ENCODE peak calls at places on chromosomes 2 and 18, in ten cellular contexts. J, O, C, Q, X, D, H, L, M and B are unnamed samples.

GRCh38 chr18:21109936-21110666 is 1.5 kb downstream of the ROCK1 start:
- DNase-seq in J (no peak), O (no peak), C (no peak), Q (no peak), X (no peak), D (no peak), H (no peak), L (no peak), M (no peak), B (no peak)

GRCh38 chr18:8474661-8475060 is 134.6 kb upstream of the RAB12 start:
- DNase-seq in J (no peak), O (no peak), C (no peak), Q (no peak), X (no peak), D (no peak), H (no peak), L (no peak), M (no peak), B (no peak)

GRCh38 chr18:48153641-48154481 is 223.4 kb upstream of the SMAD2 start:
- DNase-seq in J (no peak), O (peak), C (no peak), Q (no peak), X (no peak), D (no peak), H (no peak), L (peak), M (no peak), B (no peak)

GRCh38 chr18:11674119-11674518 is 14.9 kb upstream of the GNAL start:
- DNase-seq in J (no peak), O (no peak), C (no peak), Q (no peak), X (no peak), D (no peak), H (no peak), L (no peak), M (no peak), B (no peak)

GRCh38 chr18:26082475-26082874 is 7.9 kb downstream of the SS18 start:
- DNase-seq in J (no peak), O (no peak), C (no peak), Q (no peak), X (no peak), D (no peak), H (no peak), L (peak), M (peak), B (no peak)

GRCh38 chr18:41745166-41746049 is 209.6 kb upstream of the PIK3C3 start:
- DNase-seq in J (peak), O (no peak), C (peak), Q (peak), X (no peak), D (peak), H (no peak), L (peak), M (no peak), B (peak)

GRCh38 chr18:36075862-36076587 is 8.7 kb upstream of the RPRD1A start:
- DNase-seq in J (no peak), O (peak), C (no peak), Q (peak), X (no peak), D (no peak), H (no peak), L (peak), M (peak), B (no peak)

GRCh38 chr2:106115250-106115649 is 78.9 kb downstream of the UXS1 start:
- DNase-seq in J (no peak), O (peak), C (no peak), Q (peak), X (no peak), D (no peak), H (no peak), L (peak), M (no peak), B (peak)

GRCh38 chr2:48328972-48329723 is 200.8 kb upstream of the STON1 start:
- DNase-seq in J (no peak), O (no peak), C (no peak), Q (no peak), X (no peak), D (no peak), H (no peak), L (no peak), M (no peak), B (no peak)

GRCh38 chr2:65957886-65958285 is 477.0 kb upstream of the MEIS1 start:
- DNase-seq in J (no peak), O (no peak), C (peak), Q (no peak), X (no peak), D (no peak), H (no peak), L (no peak), M (no peak), B (no peak)

GRCh38 chr2:6352247-6352646 is 513.5 kb downstream of the CMPK2 start:
- DNase-seq in J (no peak), O (no peak), C (no peak), Q (peak), X (no peak), D (no peak), H (no peak), L (no peak), M (no peak), B (no peak)

GRCh38 chr2:145184741-145185671 is 665.1 kb upstream of the ZEB2 start:
- DNase-seq in J (no peak), O (peak), C (no peak), Q (no peak), X (no peak), D (no peak), H (no peak), L (peak), M (no peak), B (no peak)

GRCh38 chr2:142874293-142874814 is 3.1 kb upstream of the KYNU start:
- DNase-seq in J (peak), O (peak), C (no peak), Q (peak), X (peak), D (no peak), H (no peak), L (peak), M (peak), B (no peak)

GRCh38 chr2:12293868-12294267 is 422.9 kb upstream of the TRIB2 start:
- DNase-seq in J (no peak), O (no peak), C (no peak), Q (peak), X (no peak), D (no peak), H (no peak), L (no peak), M (no peak), B (peak)

GRCh38 chr2:56379066-56379465 is 195.3 kb downstream of the CCDC85A start:
- DNase-seq in J (no peak), O (no peak), C (no peak), Q (no peak), X (no peak), D (no peak), H (no peak), L (no peak), M (no peak), B (no peak)

GRCh38 chr2:172970660-172971059 is 105.0 kb upstream of the MAP3K20 start:
- DNase-seq in J (no peak), O (no peak), C (no peak), Q (no peak), X (no peak), D (no peak), H (no peak), L (no peak), M (no peak), B (peak)

GRCh38 chr2:119315241-119315925 is 51.3 kb downstream of the C2orf76 start:
- DNase-seq in J (no peak), O (no peak), C (no peak), Q (no peak), X (no peak), D (no peak), H (no peak), L (no peak), M (no peak), B (no peak)

GRCh38 chr2:211599146-211599545 is 939.5 kb downstream of the ERBB4 start:
- DNase-seq in J (no peak), O (no peak), C (no peak), Q (no peak), X (no peak), D (no peak), H (no peak), L (no peak), M (no peak), B (no peak)

GRCh38 chr2:152445791-152446201 is 110.8 kb downstream of the FMNL2 start:
- DNase-seq in J (no peak), O (peak), C (no peak), Q (peak), X (no peak), D (no peak), H (no peak), L (peak), M (peak), B (no peak)

GRCh38 chr2:239065537-239065936 is 217.7 kb downstream of the TWIST2 start:
- DNase-seq in J (no peak), O (no peak), C (no peak), Q (no peak), X (no peak), D (no peak), H (no peak), L (no peak), M (no peak), B (no peak)

GRCh38 chr18:53771664-53772063 is 452.8 kb downstream of the MBD2 start:
- DNase-seq in J (no peak), O (no peak), C (no peak), Q (no peak), X (no peak), D (no peak), H (no peak), L (no peak), M (no peak), B (no peak)

GRCh38 chr2:239044336-239044735 is 196.5 kb downstream of the TWIST2 start:
- DNase-seq in J (no peak), O (no peak), C (no peak), Q (no peak), X (peak), D (no peak), H (no peak), L (no peak), M (no peak), B (no peak)

GRCh38 chr18:21303913-21304312 is 61.9 kb downstream of the GREB1L start:
- DNase-seq in J (no peak), O (no peak), C (no peak), Q (no peak), X (no peak), D (no peak), H (no peak), L (peak), M (no peak), B (no peak)

GRCh38 chr2:40030451-40030975 is 251.5 kb upstream of the THUMPD2 start:
- DNase-seq in J (no peak), O (no peak), C (no peak), Q (no peak), X (no peak), D (no peak), H (no peak), L (peak), M (no peak), B (no peak)

GRCh38 chr2:166653185-166653813 is 159.2 kb upstream of the SCN7A start:
- DNase-seq in J (no peak), O (no peak), C (no peak), Q (no peak), X (no peak), D (no peak), H (no peak), L (peak), M (no peak), B (no peak)

GRCh38 chr18:48930926-48931325 is 19.8 kb downstream of the SMAD7 start:
- DNase-seq in J (no peak), O (no peak), C (no peak), Q (no peak), X (no peak), D (no peak), H (no peak), L (no peak), M (no peak), B (no peak)

GRCh38 chr2:151258121-151258520 is 3.5 kb downstream of the RBM43 start:
- DNase-seq in J (no peak), O (peak), C (no peak), Q (no peak), X (no peak), D (no peak), H (no peak), L (peak), M (peak), B (no peak)

GRCh38 chr2:226733189-226733858 is 66.3 kb downstream of the IRS1 start:
- DNase-seq in J (no peak), O (no peak), C (no peak), Q (no peak), X (no peak), D (no peak), H (no peak), L (peak), M (no peak), B (no peak)

GRCh38 chr2:237604960-237605359 is 14.4 kb upstream of the RAB17 start:
- DNase-seq in J (no peak), O (no peak), C (no peak), Q (no peak), X (no peak), D (no peak), H (no peak), L (peak), M (no peak), B (no peak)

GRCh38 chr18:10003866-10004265 is 90.0 kb downstream of the VAPA start:
- DNase-seq in J (no peak), O (no peak), C (no peak), Q (no peak), X (no peak), D (no peak), H (no peak), L (no peak), M (no peak), B (no peak)

GRCh38 chr2:135030826-135031225 is 16.4 kb downstream of the MAP3K19 start:
- DNase-seq in J (no peak), O (no peak), C (peak), Q (peak), X (no peak), D (peak), H (no peak), L (peak), M (no peak), B (no peak)

GRCh38 chr18:23468753-23469459 is 15.8 kb downstream of the RIOK3 start:
- DNase-seq in J (no peak), O (no peak), C (no peak), Q (no peak), X (no peak), D (no peak), H (no peak), L (no peak), M (no peak), B (no peak)

GRCh38 chr2:238155051-238155760 is 3.6 kb upstream of the ERFE start:
- DNase-seq in J (no peak), O (no peak), C (no peak), Q (no peak), X (no peak), D (no peak), H (no peak), L (peak), M (peak), B (no peak)

GRCh38 chr18:42640160-42640559 is 475.3 kb downstream of the RIT2 start:
- DNase-seq in J (no peak), O (no peak), C (no peak), Q (no peak), X (no peak), D (no peak), H (no peak), L (peak), M (no peak), B (no peak)

GRCh38 chr2:101036562-101036961 is 34.5 kb downstream of the RPL31 start:
- DNase-seq in J (no peak), O (peak), C (peak), Q (peak), X (no peak), D (no peak), H (no peak), L (peak), M (no peak), B (no peak)

GRCh38 chr2:226151157-226151556 is 648.5 kb downstream of the IRS1 start:
- DNase-seq in J (no peak), O (no peak), C (no peak), Q (no peak), X (no peak), D (no peak), H (no peak), L (no peak), M (no peak), B (no peak)

GRCh38 chr2:232441147-232441651 is 14.8 kb upstream of the ALPI start:
- DNase-seq in J (peak), O (no peak), C (no peak), Q (no peak), X (peak), D (no peak), H (no peak), L (no peak), M (no peak), B (no peak)

GRCh38 chr2:29760008-29760407 is 161.4 kb downstream of the ALK start:
- DNase-seq in J (no peak), O (no peak), C (no peak), Q (no peak), X (no peak), D (no peak), H (no peak), L (no peak), M (no peak), B (no peak)

GRCh38 chr2:21030983-21031968 is 12.6 kb downstream of the APOB start:
- DNase-seq in J (no peak), O (no peak), C (no peak), Q (no peak), X (no peak), D (no peak), H (no peak), L (no peak), M (no peak), B (no peak)

DNA sequence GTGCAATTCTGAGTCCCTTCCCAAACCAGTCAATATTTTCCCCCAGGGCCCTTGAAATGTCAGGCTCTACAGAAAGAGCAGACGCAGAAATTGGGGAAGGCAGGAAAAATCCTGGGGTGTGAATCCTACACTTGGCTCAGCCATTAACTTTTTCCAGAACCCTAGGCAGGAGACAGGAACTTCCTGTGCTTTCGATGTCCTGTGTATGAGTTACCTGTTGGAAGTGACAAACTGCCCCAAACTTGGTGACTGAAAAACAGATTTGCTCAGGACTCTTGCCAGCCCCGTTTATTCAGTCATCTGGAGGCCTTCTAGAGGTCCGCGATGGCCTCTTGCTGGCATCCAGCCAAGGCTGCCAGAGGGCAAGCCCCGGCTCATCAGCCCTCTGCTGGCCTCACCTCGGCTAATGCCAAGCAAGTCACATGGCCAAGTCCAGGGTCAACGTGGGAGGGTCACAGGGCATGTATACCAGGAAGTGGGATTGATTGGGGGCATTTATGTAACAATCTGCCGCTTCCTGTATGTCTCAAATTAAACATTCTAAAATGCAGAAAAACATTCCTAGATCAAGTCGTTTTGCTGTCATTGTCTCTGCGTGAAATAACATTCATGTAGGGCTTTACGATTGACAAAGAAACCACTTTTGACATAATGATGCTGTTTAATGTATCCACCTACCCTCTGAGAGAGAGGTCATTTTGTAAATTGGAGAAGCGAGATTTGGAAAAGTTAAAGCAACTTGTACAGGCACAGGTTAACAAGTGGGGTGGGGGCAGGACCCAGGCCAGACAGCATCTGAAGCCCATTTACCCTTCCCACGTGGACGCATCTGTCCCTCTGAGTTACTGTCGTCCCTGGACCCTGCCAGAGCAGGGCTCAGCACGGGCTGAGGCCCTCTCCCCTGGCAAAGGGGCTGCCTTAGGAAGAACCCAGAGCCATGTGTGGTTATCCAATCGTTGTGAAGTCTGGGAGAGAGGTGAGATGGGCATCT is 179.4 kb downstream of the INHBB start:
- DNase-seq in J (no peak), O (no peak), C (no peak), Q (no peak), X (no peak), D (peak), H (no peak), L (no peak), M (no peak), B (no peak)
- TF ChIP-seq CTCF in J (no peak), O (no peak), C (no peak), Q (no peak), X (no peak), D (no peak), H (no peak), L (no peak), M (no peak), B (no peak)

GRCh38 chr2:98801286-98801685 is 70.4 kb upstream of the MGAT4A start:
- DNase-seq in J (no peak), O (no peak), C (no peak), Q (no peak), X (no peak), D (no peak), H (no peak), L (no peak), M (no peak), B (no peak)
- TF ChIP-seq CTCF in J (no peak), O (no peak), C (no peak), Q (no peak), X (no peak), D (no peak), H (no peak), L (no peak), M (no peak), B (no peak)

GRCh38 chr2:205763708-205764501 is 81.6 kb downstream of the NRP2 start:
- DNase-seq in J (no peak), O (peak), C (peak), Q (no peak), X (peak), D (peak), H (no peak), L (peak), M (peak), B (peak)
- TF ChIP-seq CTCF in J (no peak), O (peak), C (peak), Q (peak), X (no peak), D (peak), H (no peak), L (peak), M (peak), B (peak)

DNA sequence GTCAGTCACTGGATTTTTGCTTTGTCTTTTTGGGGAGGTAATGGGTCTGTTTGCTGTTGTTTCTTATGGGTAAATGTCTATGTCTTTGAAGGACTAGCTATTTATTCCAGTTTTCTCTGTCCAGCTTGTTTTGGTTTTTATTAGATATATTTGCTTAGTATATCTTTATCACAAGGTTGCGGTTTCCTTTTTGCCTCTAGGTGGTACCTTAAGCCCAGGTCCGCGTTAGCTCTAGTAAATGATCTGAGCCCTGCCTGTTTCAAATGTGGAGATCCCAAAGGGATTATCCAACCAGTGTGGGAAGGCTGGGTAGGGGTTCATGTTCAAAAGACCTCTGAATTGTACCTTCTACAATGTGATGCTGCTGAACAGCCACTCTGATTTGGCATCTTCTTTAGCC is 114.5 kb downstream of the MYO3B start:
- DNase-seq in J (no peak), O (no peak), C (peak), Q (no peak), X (no peak), D (no peak), H (no peak), L (no peak), M (no peak), B (no peak)
- TF ChIP-seq CTCF in J (no peak), O (no peak), C (peak), Q (no peak), X (no peak), D (no peak), H (no peak), L (no peak), M (no peak), B (no peak)

GRCh38 chr2:201665420-201666158 is 22.3 kb upstream of the TMEM237 start:
- DNase-seq in J (no peak), O (no peak), C (no peak), Q (no peak), X (no peak), D (no peak), H (no peak), L (peak), M (no peak), B (no peak)
- TF ChIP-seq CTCF in J (no peak), O (peak), C (no peak), Q (no peak), X (no peak), D (no peak), H (no peak), L (no peak), M (no peak), B (no peak)

GRCh38 chr2:140567734-140568133 is 1563.1 kb downstream of the LRP1B start:
- DNase-seq in J (no peak), O (no peak), C (no peak), Q (no peak), X (no peak), D (no peak), H (no peak), L (peak), M (no peak), B (no peak)

GRCh38 chr2:140565756-140566155 is 1565.1 kb downstream of the LRP1B start:
- DNase-seq in J (no peak), O (no peak), C (peak), Q (no peak), X (no peak), D (no peak), H (no peak), L (no peak), M (no peak), B (no peak)
- TF ChIP-seq CTCF in J (no peak), O (no peak), C (no peak), Q (no peak), X (no peak), D (no peak), H (no peak), L (no peak), M (no peak), B (no peak)

DNA sequence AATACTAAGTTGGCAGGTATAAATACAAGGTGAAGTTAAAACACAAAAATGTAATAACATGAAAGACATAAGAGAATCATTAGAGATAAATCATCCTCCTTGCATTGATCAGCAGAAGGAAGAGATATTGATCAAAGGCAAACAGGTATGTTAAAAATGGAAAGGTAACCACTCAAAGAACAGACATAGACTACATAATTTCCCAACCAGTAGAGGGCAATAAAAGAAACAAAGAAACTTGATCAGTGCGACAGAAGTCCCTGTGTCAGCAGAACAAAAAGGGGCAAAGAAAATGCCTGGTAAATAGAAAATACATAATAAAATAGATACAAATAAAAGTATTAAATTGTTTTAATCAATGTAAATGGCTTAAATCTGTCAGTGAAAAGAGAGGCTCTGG is 53.6 kb downstream of the FAM228A start:
- DNase-seq in J (no peak), O (no peak), C (peak), Q (no peak), X (no peak), D (no peak), H (no peak), L (peak), M (no peak), B (no peak)
- TF ChIP-seq CTCF in J (peak), O (peak), C (peak), Q (peak), X (peak), D (no peak), H (no peak), L (peak), M (peak), B (peak)